ENCODE peak calls at places on chromosomes 12 and 14, in eight cellular contexts. S is activated CD8-positive, alpha-beta memory T cell treated with anti-CD3 and anti-CD28 coated beads for 24 hours; T is omental fat pad; A is stimulated activated CD8-positive, alpha-beta memory T cell treated with anti-CD3 and anti-CD28 coated beads, Interleukin-15, amount 100 ng/mL, for 48 hours; G is epithelial cell of esophagus; I is SK-MEL-5; R is mesothelial cell of epicardium; M is neural crest cell. W is an unnamed sample.
A peak's percentile ranks its signal among the peaks of the same experiment; 100 is the strongest.

GRCh38 chr12:100566887-100567637 is 6.4 kb upstream of the GAS2L3 start:
- DNase-seq in G (peak; percentile 13), A (no peak), M (no peak), S (no peak), T (no peak), R (no peak), I (peak; percentile 88), W (no peak)

GRCh38 chr14:79278798-79279644 is 932.3 kb downstream of the DIO2 start:
- DNase-seq in A (no peak), S (no peak), T (peak; percentile 39), R (peak; percentile 86), I (peak; percentile 74), G (peak; percentile 97), M (peak; percentile 72), W (no peak)

GRCh38 chr12:115096673-115097349 is 412.8 kb upstream of the TBX3 start:
- DNase-seq in R (no peak), I (no peak), G (no peak), S (no peak), A (no peak), T (no peak), M (no peak), W (no peak)

GRCh38 chr14:24032727-24033418 is 18.9 kb upstream of the CARMIL3 start:
- DNase-seq in S (no peak), A (no peak), I (no peak), T (no peak), G (peak; percentile 96), R (no peak), M (no peak), W (no peak)

GRCh38 chr12:72974954-72975555 is 702.9 kb downstream of the TRHDE start:
- DNase-seq in A (no peak), M (no peak), R (no peak), G (peak; percentile 0), S (no peak), T (no peak), I (no peak), W (no peak)

GRCh38 chr12:11724888-11725310 is 75.4 kb downstream of the ETV6 start:
- DNase-seq in I (no peak), S (no peak), T (no peak), G (no peak), M (no peak), R (no peak), A (no peak), W (no peak)

GRCh38 chr12:59121466-59121865 is 201.2 kb upstream of the LRIG3 start:
- DNase-seq in S (no peak), G (no peak), T (no peak), I (no peak), M (no peak), R (no peak), A (no peak), W (no peak)

GRCh38 chr12:107759410-107759809 is 1.5 kb downstream of the PRDM4 start:
- DNase-seq in A (no peak), T (no peak), I (peak; percentile 58), S (no peak), G (peak; percentile 87), R (no peak), M (no peak), W (no peak)

GRCh38 chr12:52918351-52918750 is 13.5 kb upstream of the KRT8 start:
- DNase-seq in R (no peak), T (no peak), I (no peak), M (no peak), G (peak; percentile 49), A (no peak), S (no peak), W (no peak)

GRCh38 chr14:105102361-105102760 is 37.1 kb upstream of the GPR132 start:
- DNase-seq in R (no peak), M (no peak), T (no peak), I (no peak), S (no peak), G (peak; percentile 36), A (no peak), W (no peak)

GRCh38 chr12:79690606-79691298 is at the start of gene PAWR:
- DNase-seq in S (peak; percentile 69), T (peak; percentile 44), A (peak; percentile 2), I (peak; percentile 67), R (peak; percentile 82), M (peak; percentile 57), G (peak; percentile 89), W (no peak)

GRCh38 chr12:130876758-130877157 is 4.9 kb downstream of the RAN start:
- DNase-seq in S (no peak), M (no peak), I (no peak), A (no peak), T (no peak), R (no peak), G (no peak), W (no peak)